ENCODE peak calls at places on chromosomes 7 and 10, in eight cellular contexts. Z is thyroid gland, O is esophagus squamous epithelium, X is HepG2, J is tibial nerve, H is HCT116, F is Peyer's patch, D is IMR-90. T is an unnamed sample.
A peak's percentile ranks its signal among the peaks of the same experiment; 100 is the strongest.

GRCh38 chr7:121113288-121113687 is 124.8 kb downstream of the CPED1 start:
- DNase-seq in O (no peak), H (no peak), X (no peak), F (no peak), D (peak; percentile 70), Z (no peak), J (no peak), T (no peak)

GRCh38 chr7:94996331-94996730 is 88.9 kb downstream of the PPP1R9A start:
- DNase-seq in D (no peak), X (no peak), J (no peak), Z (no peak), H (no peak), O (no peak), F (no peak), T (no peak)

GRCh38 chr7:3367271-3367670 is 66.2 kb downstream of the SDK1 start:
- DNase-seq in Z (no peak), H (no peak), D (no peak), X (no peak), F (no peak), O (no peak), J (no peak), T (no peak)

GRCh38 chr10:14653271-14654161 is 121.2 kb downstream of the FAM107B start:
- DNase-seq in F (no peak), X (no peak), Z (peak; percentile 49), J (peak; percentile 33), H (no peak), D (peak; percentile 74), O (no peak), T (no peak)

GRCh38 chr10:90930070-90930837 is 9.4 kb upstream of the ANKRD1 start:
- DNase-seq in J (no peak), D (peak; percentile 75), O (no peak), F (no peak), H (no peak), Z (peak; percentile 29), X (peak; percentile 86), T (no peak)

GRCh38 chr7:27952393-27953290 is 212.7 kb downstream of the TAX1BP1 start:
- DNase-seq in H (no peak), Z (no peak), D (peak; percentile 57), F (no peak), J (no peak), O (no peak), X (no peak), T (no peak)

GRCh38 chr10:94108200-94108599 is 114.5 kb downstream of the PLCE1 start:
- DNase-seq in Z (no peak), D (peak; percentile 95), H (no peak), O (no peak), F (no peak), J (no peak), X (no peak), T (no peak)

GRCh38 chr7:115232041-115232440 is 310.1 kb downstream of the MDFIC start:
- DNase-seq in Z (no peak), O (no peak), X (no peak), H (no peak), F (no peak), J (no peak), D (peak; percentile 27), T (no peak)

GRCh38 chr7:357531-358209 is 67.7 kb downstream of the FOXL3 start:
- DNase-seq in O (no peak), Z (no peak), H (no peak), D (no peak), F (no peak), X (peak; percentile 46), J (no peak), T (no peak)

GRCh38 chr7:91183408-91183807 is 80.8 kb upstream of the FZD1 start:
- DNase-seq in Z (no peak), F (no peak), J (no peak), X (no peak), O (no peak), D (no peak), H (no peak), T (no peak)

GRCh38 chr7:12475362-12476063 is 71.8 kb upstream of the VWDE start:
- DNase-seq in D (peak; percentile 55), X (no peak), J (no peak), F (no peak), Z (no peak), H (peak; percentile 23), O (no peak), T (no peak)

GRCh38 chr10:44966816-44967509 is 7.4 kb downstream of the RASSF4 start:
- DNase-seq in J (no peak), O (no peak), F (no peak), H (no peak), D (no peak), Z (peak; percentile 38), X (no peak), T (no peak)
- H3K4me1 ChIP-seq in J (peaks cover 57% of the 10 kb centered on the region), O (peaks cover 78% of the 10 kb centered on the region), F (peaks cover 41% of the 10 kb centered on the region), H (no peaks in the 10 kb centered on the region), D (peaks cover 32% of the 10 kb centered on the region), Z (peaks cover 84% of the 10 kb centered on the region), X (peaks cover 69% of the 10 kb centered on the region), T (peaks cover 34% of the 10 kb centered on the region)

GRCh38 chr10:70206762-70207161 is 26.5 kb downstream of the PPA1 start:
- DNase-seq in O (no peak), J (no peak), H (no peak), X (no peak), D (no peak), F (no peak), Z (no peak), T (no peak)
- H3K36me3 ChIP-seq in O (peaks cover 99% of the 10 kb centered on the region), J (no peaks in the 10 kb centered on the region), H (peaks cover 57% of the 10 kb centered on the region), X (peaks cover 20% of the 10 kb centered on the region), D (peaks cover 42% of the 10 kb centered on the region), F (no peaks in the 10 kb centered on the region), Z (peaks cover 41% of the 10 kb centered on the region), T (peaks cover 15% of the 10 kb centered on the region)

GRCh38 chr7:105493196-105493927 is 28.7 kb downstream of the PUS7 start:
- DNase-seq in O (no peak), H (no peak), Z (no peak), J (no peak), F (no peak), X (no peak), D (peak; percentile 36), T (no peak)
- H3K4me3 ChIP-seq in O (no peak overlapping the region), H (no peak overlapping the region), Z (no peak overlapping the region), J (no peak overlapping the region), F (no peak overlapping the region), X (no peak overlapping the region), D (no peak overlapping the region), T (no peak overlapping the region)

DNA sequence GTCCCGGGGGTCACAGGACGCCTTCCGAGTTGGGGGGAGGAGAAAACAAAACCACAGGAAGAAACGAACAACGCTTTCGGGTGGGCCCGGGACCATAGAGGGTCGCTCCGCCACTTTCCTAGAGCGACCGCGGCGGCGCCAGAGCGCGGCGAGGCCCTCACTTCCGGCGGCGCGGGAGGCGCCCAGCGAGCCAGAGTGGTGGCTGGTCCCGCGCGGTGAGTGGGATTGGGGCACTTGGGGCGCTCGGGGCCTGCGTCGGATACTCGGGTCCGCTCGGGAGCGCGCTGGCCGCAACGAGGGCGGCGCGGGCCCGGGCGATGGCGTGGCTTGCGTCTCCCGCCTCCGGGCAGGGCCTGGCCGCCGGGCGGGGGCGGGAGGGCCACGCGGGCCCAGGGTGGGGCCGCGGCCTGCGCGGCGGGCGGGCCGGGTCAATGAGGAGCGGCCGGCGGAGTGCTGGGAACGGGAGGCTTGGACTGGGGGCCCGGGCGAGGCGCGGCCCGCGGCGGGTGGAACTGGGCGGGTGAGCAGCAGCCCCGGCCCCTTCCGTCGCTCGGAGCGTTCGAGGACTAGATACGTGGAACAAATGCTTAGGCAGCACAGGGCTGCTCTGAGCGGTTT is at the start of gene ZNF22:
- DNase-seq in X (no peak), J (peak; percentile 53), F (peak; percentile 65), D (peak; percentile 56), Z (peak; percentile 64), O (no peak), H (no peak), T (peak; percentile 73)
- H3K4me1 ChIP-seq in X (peaks cover 95% of the 10 kb centered on the region), J (peaks cover 38% of the 10 kb centered on the region), F (peaks cover 33% of the 10 kb centered on the region), D (peaks cover 21% of the 10 kb centered on the region), Z (peaks cover 52% of the 10 kb centered on the region), O (peaks cover 81% of the 10 kb centered on the region), H (no peaks in the 10 kb centered on the region), T (peaks cover 28% of the 10 kb centered on the region)

GRCh38 chr7:44074349-44074695 is 8.0 kb downstream of the POLM start:
- DNase-seq in O (no peak), J (no peak), Z (no peak), F (no peak), H (no peak), D (no peak), X (no peak), T (no peak)
- H3K36me3 ChIP-seq in O (peaks cover 71% of the 10 kb centered on the region), J (no peaks in the 10 kb centered on the region), Z (peaks cover 18% of the 10 kb centered on the region), F (no peaks in the 10 kb centered on the region), H (peaks cover 30% of the 10 kb centered on the region), D (peaks cover 52% of the 10 kb centered on the region), X (peaks cover 10% of the 10 kb centered on the region), T (peaks cover 39% of the 10 kb centered on the region)

GRCh38 chr7:114087674-114088539 is 169.1 kb upstream of the PPP1R3A start:
- DNase-seq in F (no peak), D (no peak), H (no peak), J (no peak), Z (peak; percentile 46), X (no peak), O (no peak), T (no peak)
- H3K4me3 ChIP-seq in F (no peak overlapping the region), D (peak overlapping the region; percentile 66), H (no peak overlapping the region), J (peak overlapping the region; percentile 2), Z (peak overlapping the region; percentile 33), X (no peak overlapping the region), O (peak overlapping the region; percentile 85), T (no peak overlapping the region)

DNA sequence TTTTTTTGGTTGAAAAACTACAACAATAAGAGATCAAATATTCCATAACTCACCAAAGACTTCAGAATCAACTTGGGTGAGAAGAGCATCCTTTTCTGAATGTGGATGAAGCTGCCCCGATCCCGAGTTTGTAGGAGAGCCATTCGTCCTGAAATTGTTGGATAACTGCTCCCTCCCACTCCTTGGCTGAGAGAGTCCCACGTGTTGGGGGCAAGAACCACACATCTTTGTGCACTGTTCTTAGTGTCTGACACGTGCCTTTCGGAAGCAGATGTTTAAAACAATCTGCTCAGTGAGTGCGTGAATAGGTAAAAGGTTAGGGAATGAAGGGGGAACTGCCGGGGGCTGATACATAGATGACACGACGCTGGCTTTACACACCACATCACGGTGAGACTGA is 575.7 kb downstream of the PTPRN2 start:
- DNase-seq in Z (no peak), H (no peak), O (no peak), F (no peak), D (no peak), X (no peak), J (no peak), T (no peak)
- H3K4me1 ChIP-seq in Z (peaks cover 11% of the 10 kb centered on the region), H (no peaks in the 10 kb centered on the region), O (peaks cover 18% of the 10 kb centered on the region), F (peaks cover 7% of the 10 kb centered on the region), D (no peaks in the 10 kb centered on the region), X (peaks cover 25% of the 10 kb centered on the region), J (peaks cover 4% of the 10 kb centered on the region), T (no peaks in the 10 kb centered on the region)

DNA sequence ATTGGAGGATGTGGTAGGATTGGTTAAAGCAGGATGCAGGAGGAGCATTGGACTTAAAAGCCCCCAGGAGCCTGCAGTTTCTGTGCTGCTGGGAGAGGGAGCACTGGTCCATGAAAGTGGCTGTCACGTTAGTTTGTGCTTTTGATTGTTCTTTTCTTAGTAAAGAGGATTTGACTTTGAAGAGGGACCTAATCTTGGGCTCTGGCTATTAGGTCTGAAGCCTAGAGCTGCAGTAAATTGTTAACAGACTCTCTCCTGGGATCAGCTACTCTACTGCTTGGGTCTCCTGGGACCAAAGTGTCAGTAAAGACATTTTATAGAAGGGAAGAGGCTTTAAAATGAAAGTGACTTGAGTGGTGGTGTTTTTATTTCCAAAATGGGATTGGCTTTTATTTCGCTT is 3.7 kb downstream of the ZFYVE27 start:
- DNase-seq in J (no peak), F (no peak), O (no peak), Z (no peak), X (no peak), D (no peak), H (no peak), T (no peak)
- H3K36me3 ChIP-seq in J (no peaks in the 10 kb centered on the region), F (no peaks in the 10 kb centered on the region), O (peaks cover 65% of the 10 kb centered on the region), Z (peaks cover 22% of the 10 kb centered on the region), X (peaks cover 13% of the 10 kb centered on the region), D (peaks cover 32% of the 10 kb centered on the region), H (peaks cover 32% of the 10 kb centered on the region), T (peaks cover 23% of the 10 kb centered on the region)